ENCODE peak calls at places on chromosomes 7 and 10, in six cellular contexts. Y, G, V, I, X and R are unnamed samples.

GRCh38 chr10:110327262-110327914 is 22.7 kb upstream of the SMNDC1 start:
- DNase-seq in Y (no peak), G (no peak), V (no peak), I (no peak), X (no peak), R (no peak)

GRCh38 chr10:71218046-71218832 is 5.9 kb downstream of the UNC5B start:
- DNase-seq in Y (peak), G (no peak), V (no peak), I (no peak), X (peak), R (no peak)

GRCh38 chr7:78712111-78712510 is 741.4 kb downstream of the MAGI2 start:
- DNase-seq in Y (no peak), G (no peak), V (no peak), I (no peak), X (no peak), R (no peak)

GRCh38 chr7:95596183-95597135 is at the start of gene PDK4:
- DNase-seq in Y (peak), G (no peak), V (no peak), I (peak), X (peak), R (no peak)

GRCh38 chr10:27619329-27619728 is 115.2 kb downstream of the RAB18 start:
- DNase-seq in Y (no peak), G (no peak), V (no peak), I (no peak), X (no peak), R (no peak)

GRCh38 chr10:132516771-132517725 is 20.5 kb upstream of the INPP5A start:
- DNase-seq in Y (peak), G (no peak), V (no peak), I (no peak), X (peak), R (peak)

GRCh38 chr7:50669890-50670289 is 104.7 kb upstream of the DDC start:
- DNase-seq in Y (no peak), G (no peak), V (no peak), I (no peak), X (no peak), R (no peak)

GRCh38 chr10:1602037-1602471 is 135.3 kb downstream of the ADARB2 start:
- DNase-seq in Y (no peak), G (no peak), V (no peak), I (no peak), X (no peak), R (no peak)

GRCh38 chr10:132036153-132036886 is 29.4 kb upstream of the JAKMIP3 start:
- DNase-seq in Y (no peak), G (no peak), V (no peak), I (no peak), X (peak), R (peak)

GRCh38 chr7:94392391-94392782 is 2.3 kb upstream of the COL1A2 start:
- DNase-seq in Y (no peak), G (no peak), V (no peak), I (no peak), X (no peak), R (no peak)

GRCh38 chr10:66176772-66177171 is 749.1 kb upstream of the LRRTM3 start:
- DNase-seq in Y (no peak), G (no peak), V (no peak), I (no peak), X (no peak), R (no peak)

GRCh38 chr7:637826-638225 is 88.7 kb upstream of the DNAAF5 start:
- DNase-seq in Y (no peak), G (no peak), V (no peak), I (no peak), X (no peak), R (no peak)

GRCh38 chr7:47102442-47102841 is 479.5 kb downstream of the TNS3 start:
- DNase-seq in Y (no peak), G (peak), V (no peak), I (no peak), X (no peak), R (no peak)

GRCh38 chr7:100825760-100826545 is 1.4 kb downstream of the EPHB4 start:
- DNase-seq in Y (peak), G (peak), V (no peak), I (no peak), X (peak), R (no peak)

GRCh38 chr7:77262311-77262710 is 62.7 kb upstream of the FGL2 start:
- DNase-seq in Y (no peak), G (no peak), V (no peak), I (no peak), X (no peak), R (no peak)

GRCh38 chr10:76303682-76304316 is 872.4 kb downstream of the LRMDA start:
- DNase-seq in Y (peak), G (peak), V (no peak), I (no peak), X (peak), R (peak)

GRCh38 chr10:58362026-58362799 is 23.0 kb upstream of the TFAM start:
- DNase-seq in Y (no peak), G (no peak), V (no peak), I (no peak), X (no peak), R (no peak)

GRCh38 chr7:70306173-70306572 is 707.9 kb downstream of the AUTS2 start:
- DNase-seq in Y (no peak), G (no peak), V (no peak), I (no peak), X (no peak), R (no peak)

GRCh38 chr10:93746844-93747284 is 10.9 kb upstream of the LGI1 start:
- DNase-seq in Y (peak), G (no peak), V (no peak), I (no peak), X (peak), R (peak)

GRCh38 chr7:96182424-96183158 is 139.3 kb downstream of the SLC25A13 start:
- DNase-seq in Y (no peak), G (no peak), V (no peak), I (no peak), X (no peak), R (no peak)

GRCh38 chr7:130904031-130904757 is 170.2 kb upstream of the KLF14 start:
- DNase-seq in Y (peak), G (no peak), V (no peak), I (no peak), X (peak), R (no peak)

GRCh38 chr7:3232228-3232627 is 68.8 kb upstream of the SDK1 start:
- DNase-seq in Y (no peak), G (no peak), V (no peak), I (no peak), X (no peak), R (no peak)